ENCODE peak calls at places on chromosomes 13 and 19, in five cellular contexts. One of them, this sample, is unnamed.

GRCh38 chr13:24683833-24684599 is 3.8 kb downstream of the ATP12A start:
- DNase-seq in fibroblast of pulmonary artery: peak
- DNase-seq in NCI-H1092 treated with DMSO at 0.1 percent for 48 hours: no peak
- DNase-seq in T-cell: peak
- DNase-seq in hepatocyte: peak
- DNase-seq in this sample: peak

GRCh38 chr13:20118268-20119140 is 42.3 kb downstream of the GJA3 start:
- DNase-seq in fibroblast of pulmonary artery: peak
- DNase-seq in NCI-H1092 treated with DMSO at 0.1 percent for 48 hours: no peak
- DNase-seq in T-cell: peak
- DNase-seq in hepatocyte: peak
- DNase-seq in this sample: no peak

GRCh38 chr13:62418872-62419271 is 1003.2 kb upstream of the PCDH20 start:
- DNase-seq in fibroblast of pulmonary artery: peak
- DNase-seq in NCI-H1092 treated with DMSO at 0.1 percent for 48 hours: no peak
- DNase-seq in T-cell: no peak
- DNase-seq in hepatocyte: no peak
- DNase-seq in this sample: no peak

GRCh38 chr19:46480409-46480808 is 9.0 kb upstream of the PNMA8A start:
- DNase-seq in fibroblast of pulmonary artery: peak
- DNase-seq in NCI-H1092 treated with DMSO at 0.1 percent for 48 hours: peak
- DNase-seq in T-cell: no peak
- DNase-seq in hepatocyte: peak
- DNase-seq in this sample: no peak

GRCh38 chr13:73336789-73337188 is 278.0 kb downstream of the KLF5 start:
- DNase-seq in fibroblast of pulmonary artery: no peak
- DNase-seq in NCI-H1092 treated with DMSO at 0.1 percent for 48 hours: no peak
- DNase-seq in T-cell: no peak
- DNase-seq in hepatocyte: no peak
- DNase-seq in this sample: no peak

GRCh38 chr13:20197361-20197834 is 4.7 kb upstream of the GJB2 start:
- DNase-seq in fibroblast of pulmonary artery: peak
- DNase-seq in NCI-H1092 treated with DMSO at 0.1 percent for 48 hours: peak
- DNase-seq in T-cell: no peak
- DNase-seq in hepatocyte: peak
- DNase-seq in this sample: no peak

GRCh38 chr19:10193666-10194499 is 870 bp downstream of the DNMT1 start:
- DNase-seq in fibroblast of pulmonary artery: peak
- DNase-seq in NCI-H1092 treated with DMSO at 0.1 percent for 48 hours: no peak
- DNase-seq in T-cell: no peak
- DNase-seq in hepatocyte: peak
- DNase-seq in this sample: peak

GRCh38 chr13:21111546-21111945 is 50.2 kb upstream of the LATS2 start:
- DNase-seq in fibroblast of pulmonary artery: no peak
- DNase-seq in NCI-H1092 treated with DMSO at 0.1 percent for 48 hours: no peak
- DNase-seq in T-cell: no peak
- DNase-seq in hepatocyte: no peak
- DNase-seq in this sample: no peak

GRCh38 chr19:55353803-55354697 is 469 bp downstream of the COX6B2 start:
- DNase-seq in fibroblast of pulmonary artery: peak
- DNase-seq in NCI-H1092 treated with DMSO at 0.1 percent for 48 hours: no peak
- DNase-seq in T-cell: peak
- DNase-seq in hepatocyte: peak
- DNase-seq in this sample: peak

GRCh38 chr13:111902726-111903125 is 164.2 kb upstream of the SOX1 start:
- DNase-seq in fibroblast of pulmonary artery: no peak
- DNase-seq in NCI-H1092 treated with DMSO at 0.1 percent for 48 hours: no peak
- DNase-seq in T-cell: no peak
- DNase-seq in hepatocyte: no peak
- DNase-seq in this sample: no peak

GRCh38 chr13:53272873-53273272 is 244.3 kb downstream of the OLFM4 start:
- DNase-seq in fibroblast of pulmonary artery: no peak
- DNase-seq in NCI-H1092 treated with DMSO at 0.1 percent for 48 hours: no peak
- DNase-seq in T-cell: no peak
- DNase-seq in hepatocyte: no peak
- DNase-seq in this sample: no peak

GRCh38 chr13:106888148-106888547 is 320.2 kb upstream of the ARGLU1 start:
- DNase-seq in fibroblast of pulmonary artery: no peak
- DNase-seq in NCI-H1092 treated with DMSO at 0.1 percent for 48 hours: no peak
- DNase-seq in T-cell: no peak
- DNase-seq in hepatocyte: no peak
- DNase-seq in this sample: no peak

GRCh38 chr19:18089726-18090125 is 3.0 kb upstream of the IL12RB1 start:
- DNase-seq in fibroblast of pulmonary artery: no peak
- DNase-seq in NCI-H1092 treated with DMSO at 0.1 percent for 48 hours: no peak
- DNase-seq in T-cell: no peak
- DNase-seq in hepatocyte: no peak
- DNase-seq in this sample: no peak

GRCh38 chr13:104694397-104694796 is 1628.2 kb upstream of the SLC10A2 start:
- DNase-seq in fibroblast of pulmonary artery: no peak
- DNase-seq in NCI-H1092 treated with DMSO at 0.1 percent for 48 hours: no peak
- DNase-seq in T-cell: no peak
- DNase-seq in hepatocyte: no peak
- DNase-seq in this sample: no peak

GRCh38 chr13:43390101-43390500 is 366.7 kb downstream of the DNAJC15 start:
- DNase-seq in fibroblast of pulmonary artery: no peak
- DNase-seq in NCI-H1092 treated with DMSO at 0.1 percent for 48 hours: peak
- DNase-seq in T-cell: no peak
- DNase-seq in hepatocyte: no peak
- DNase-seq in this sample: no peak

GRCh38 chr13:47046706-47047105 is 149.9 kb upstream of the HTR2A start:
- DNase-seq in fibroblast of pulmonary artery: no peak
- DNase-seq in NCI-H1092 treated with DMSO at 0.1 percent for 48 hours: no peak
- DNase-seq in T-cell: no peak
- DNase-seq in hepatocyte: no peak
- DNase-seq in this sample: no peak

GRCh38 chr13:45007225-45007624 is 17.9 kb downstream of the GPALPP1 start:
- DNase-seq in fibroblast of pulmonary artery: no peak
- DNase-seq in NCI-H1092 treated with DMSO at 0.1 percent for 48 hours: no peak
- DNase-seq in T-cell: no peak
- DNase-seq in hepatocyte: no peak
- DNase-seq in this sample: no peak

GRCh38 chr13:27182844-27183497 is 11.4 kb upstream of the USP12 start:
- DNase-seq in fibroblast of pulmonary artery: peak
- DNase-seq in NCI-H1092 treated with DMSO at 0.1 percent for 48 hours: no peak
- DNase-seq in T-cell: no peak
- DNase-seq in hepatocyte: peak
- DNase-seq in this sample: no peak

GRCh38 chr13:21719463-21719862 is 48.6 kb downstream of the FGF9 start:
- DNase-seq in fibroblast of pulmonary artery: no peak
- DNase-seq in NCI-H1092 treated with DMSO at 0.1 percent for 48 hours: no peak
- DNase-seq in T-cell: no peak
- DNase-seq in hepatocyte: no peak
- DNase-seq in this sample: no peak

GRCh38 chr19:33781536-33781935 is 15.1 kb upstream of the KCTD15 start:
- DNase-seq in fibroblast of pulmonary artery: no peak
- DNase-seq in NCI-H1092 treated with DMSO at 0.1 percent for 48 hours: no peak
- DNase-seq in T-cell: no peak
- DNase-seq in hepatocyte: no peak
- DNase-seq in this sample: no peak

GRCh38 chr13:95343944-95344343 is 42.7 kb upstream of the ABCC4 start:
- DNase-seq in fibroblast of pulmonary artery: peak
- DNase-seq in NCI-H1092 treated with DMSO at 0.1 percent for 48 hours: no peak
- DNase-seq in T-cell: no peak
- DNase-seq in hepatocyte: no peak
- DNase-seq in this sample: no peak

GRCh38 chr19:33416307-33417215 is 43.1 kb downstream of the CEBPG start:
- DNase-seq in fibroblast of pulmonary artery: peak
- DNase-seq in NCI-H1092 treated with DMSO at 0.1 percent for 48 hours: peak
- DNase-seq in T-cell: peak
- DNase-seq in hepatocyte: peak
- DNase-seq in this sample: peak

GRCh38 chr13:39840201-39840600 is 184.7 kb downstream of the COG6 start:
- DNase-seq in fibroblast of pulmonary artery: no peak
- DNase-seq in NCI-H1092 treated with DMSO at 0.1 percent for 48 hours: no peak
- DNase-seq in T-cell: no peak
- DNase-seq in hepatocyte: no peak
- DNase-seq in this sample: no peak

GRCh38 chr13:44904982-44905381 is 84.3 kb downstream of the NUFIP1 start:
- DNase-seq in fibroblast of pulmonary artery: peak
- DNase-seq in NCI-H1092 treated with DMSO at 0.1 percent for 48 hours: no peak
- DNase-seq in T-cell: no peak
- DNase-seq in hepatocyte: peak
- DNase-seq in this sample: no peak

GRCh38 chr13:51324714-51325440 is 14.6 kb upstream of the SERPINE3 start:
- DNase-seq in fibroblast of pulmonary artery: no peak
- DNase-seq in NCI-H1092 treated with DMSO at 0.1 percent for 48 hours: peak
- DNase-seq in T-cell: no peak
- DNase-seq in hepatocyte: no peak
- DNase-seq in this sample: no peak

GRCh38 chr19:5369962-5370367 is 29.4 kb upstream of the PTPRS start:
- DNase-seq in fibroblast of pulmonary artery: peak
- DNase-seq in NCI-H1092 treated with DMSO at 0.1 percent for 48 hours: no peak
- DNase-seq in T-cell: peak
- DNase-seq in hepatocyte: peak
- DNase-seq in this sample: peak

GRCh38 chr19:33438016-33438671 is 64.6 kb downstream of the CEBPG start:
- DNase-seq in fibroblast of pulmonary artery: peak
- DNase-seq in NCI-H1092 treated with DMSO at 0.1 percent for 48 hours: peak
- DNase-seq in T-cell: no peak
- DNase-seq in hepatocyte: no peak
- DNase-seq in this sample: no peak

GRCh38 chr13:19862511-19863313 is 737 bp downstream of the ZMYM5 start:
- DNase-seq in fibroblast of pulmonary artery: peak
- DNase-seq in NCI-H1092 treated with DMSO at 0.1 percent for 48 hours: peak
- DNase-seq in T-cell: peak
- DNase-seq in hepatocyte: peak
- DNase-seq in this sample: no peak

GRCh38 chr13:46149272-46150133 is 32.5 kb downstream of the LCP1 start:
- DNase-seq in fibroblast of pulmonary artery: peak
- DNase-seq in NCI-H1092 treated with DMSO at 0.1 percent for 48 hours: no peak
- DNase-seq in T-cell: no peak
- DNase-seq in hepatocyte: no peak
- DNase-seq in this sample: no peak

GRCh38 chr13:110642291-110642981 is 27.1 kb downstream of the NAXD start:
- DNase-seq in fibroblast of pulmonary artery: no peak
- DNase-seq in NCI-H1092 treated with DMSO at 0.1 percent for 48 hours: no peak
- DNase-seq in T-cell: no peak
- DNase-seq in hepatocyte: no peak
- DNase-seq in this sample: peak

GRCh38 chr13:59946924-59947323 is 216.8 kb downstream of the DIAPH3 start:
- DNase-seq in fibroblast of pulmonary artery: peak
- DNase-seq in NCI-H1092 treated with DMSO at 0.1 percent for 48 hours: no peak
- DNase-seq in T-cell: no peak
- DNase-seq in hepatocyte: no peak
- DNase-seq in this sample: no peak

GRCh38 chr19:3591876-3592613 is 6.8 kb downstream of the GIPC3 start:
- DNase-seq in fibroblast of pulmonary artery: no peak
- DNase-seq in NCI-H1092 treated with DMSO at 0.1 percent for 48 hours: no peak
- DNase-seq in T-cell: no peak
- DNase-seq in hepatocyte: no peak
- DNase-seq in this sample: no peak

GRCh38 chr13:43111887-43112400 is 88.6 kb downstream of the DNAJC15 start:
- DNase-seq in fibroblast of pulmonary artery: no peak
- DNase-seq in NCI-H1092 treated with DMSO at 0.1 percent for 48 hours: no peak
- DNase-seq in T-cell: no peak
- DNase-seq in hepatocyte: no peak
- DNase-seq in this sample: no peak

GRCh38 chr13:42819712-42820111 is 38.3 kb downstream of the FAM216B start:
- DNase-seq in fibroblast of pulmonary artery: peak
- DNase-seq in NCI-H1092 treated with DMSO at 0.1 percent for 48 hours: no peak
- DNase-seq in T-cell: no peak
- DNase-seq in hepatocyte: no peak
- DNase-seq in this sample: no peak

This sample was measured in H1.